ENCODE peak calls at places on chromosomes 3 and 15, in five cellular contexts. S is endothelial cell of umbilical vein, V is fibroblast of villous mesenchyme, O is kidney epithelial cell, F is uterus. J is an unnamed sample.

GRCh38 chr3:54900954-54901591 is 26.8 kb downstream of the LRTM1 start:
- DNase-seq in S (no peak), V (peak; percentile 57), O (no peak), F (no peak), J (no peak)

GRCh38 chr3:177992993-177993969 is 543.0 kb upstream of the KCNMB2 start:
- DNase-seq in S (no peak), V (peak; percentile 66), O (no peak), F (no peak), J (no peak)

GRCh38 chr3:64921666-64922065 is 233.9 kb upstream of the ADAMTS9 start:
- DNase-seq in S (no peak), V (no peak), O (no peak), F (no peak), J (no peak)

GRCh38 chr15:25762015-25762662 is 101.0 kb downstream of the ATP10A start:
- DNase-seq in S (no peak), V (no peak), O (no peak), F (no peak), J (no peak)

GRCh38 chr15:74383695-74384565 is 16.5 kb upstream of the CYP11A1 start:
- DNase-seq in S (no peak), V (no peak), O (no peak), F (no peak), J (peak; percentile 68)

GRCh38 chr3:5210926-5211325 is 23.4 kb downstream of the EDEM1 start:
- DNase-seq in S (no peak), V (no peak), O (no peak), F (no peak), J (no peak)

GRCh38 chr15:96338772-96339661 is 8.5 kb downstream of the NR2F2 start:
- DNase-seq in S (peak; percentile 72), V (no peak), O (no peak), F (no peak), J (peak; percentile 46)

GRCh38 chr15:92879949-92880725 is 20.0 kb upstream of the CHD2 start:
- DNase-seq in S (no peak), V (no peak), O (no peak), F (no peak), J (no peak)

GRCh38 chr15:50891159-50891558 is 17.3 kb upstream of the AP4E1 start:
- DNase-seq in S (no peak), V (no peak), O (no peak), F (no peak), J (no peak)

GRCh38 chr15:85615930-85616329 is 178.8 kb downstream of the KLHL25 start:
- DNase-seq in S (peak; percentile 67), V (peak; percentile 77), O (no peak), F (no peak), J (peak; percentile 81)

GRCh38 chr3:117587416-117587815 is 877.8 kb downstream of the TUSC7 start:
- DNase-seq in S (no peak), V (no peak), O (no peak), F (no peak), J (no peak)

GRCh38 chr3:184241141-184241446 is 7.7 kb downstream of the ALG3 start:
- DNase-seq in S (no peak), V (no peak), O (no peak), F (no peak), J (no peak)

GRCh38 chr15:24898715-24899278 is 56.0 kb upstream of the SNRPN start:
- DNase-seq in S (no peak), V (no peak), O (no peak), F (no peak), J (no peak)

GRCh38 chr3:171165986-171166385 is 139.5 kb upstream of the SLC2A2 start:
- DNase-seq in S (no peak), V (peak; percentile 13), O (no peak), F (no peak), J (no peak)

GRCh38 chr3:140023616-140024530 is 88.9 kb downstream of the CLSTN2 start:
- DNase-seq in S (no peak), V (no peak), O (no peak), F (peak; percentile 39), J (no peak)

GRCh38 chr3:111712294-111713180 is 117.4 kb upstream of the ZBED2 start:
- DNase-seq in S (no peak), V (no peak), O (peak; percentile 68), F (no peak), J (peak; percentile 44)

GRCh38 chr15:28936481-28936881 is 50.7 kb downstream of the APBA2 start:
- DNase-seq in S (no peak), V (no peak), O (no peak), F (no peak), J (no peak)

GRCh38 chr3:116849261-116849688 is 139.7 kb downstream of the TUSC7 start:
- DNase-seq in S (no peak), V (no peak), O (no peak), F (no peak), J (no peak)

GRCh38 chr3:111484666-111485065 is 57.3 kb upstream of the CD96 start:
- DNase-seq in S (no peak), V (peak; percentile 77), O (no peak), F (no peak), J (no peak)

GRCh38 chr3:145952541-145952940 is 208.4 kb downstream of the PLOD2 start:
- DNase-seq in S (peak; percentile 30), V (peak; percentile 43), O (peak; percentile 18), F (no peak), J (peak; percentile 97)

GRCh38 chr3:97278506-97278905 is 464.1 kb downstream of the EPHA6 start:
- DNase-seq in S (no peak), V (no peak), O (no peak), F (no peak), J (no peak)

GRCh38 chr15:41006479-41006878 is 53.2 kb downstream of the CHAC1 start:
- DNase-seq in S (no peak), V (no peak), O (no peak), F (no peak), J (no peak)

GRCh38 chr3:170768334-170768801 is 101.6 kb downstream of the RPL22L1 start:
- DNase-seq in S (no peak), V (peak; percentile 80), O (no peak), F (no peak), J (peak; percentile 24)

DNA sequence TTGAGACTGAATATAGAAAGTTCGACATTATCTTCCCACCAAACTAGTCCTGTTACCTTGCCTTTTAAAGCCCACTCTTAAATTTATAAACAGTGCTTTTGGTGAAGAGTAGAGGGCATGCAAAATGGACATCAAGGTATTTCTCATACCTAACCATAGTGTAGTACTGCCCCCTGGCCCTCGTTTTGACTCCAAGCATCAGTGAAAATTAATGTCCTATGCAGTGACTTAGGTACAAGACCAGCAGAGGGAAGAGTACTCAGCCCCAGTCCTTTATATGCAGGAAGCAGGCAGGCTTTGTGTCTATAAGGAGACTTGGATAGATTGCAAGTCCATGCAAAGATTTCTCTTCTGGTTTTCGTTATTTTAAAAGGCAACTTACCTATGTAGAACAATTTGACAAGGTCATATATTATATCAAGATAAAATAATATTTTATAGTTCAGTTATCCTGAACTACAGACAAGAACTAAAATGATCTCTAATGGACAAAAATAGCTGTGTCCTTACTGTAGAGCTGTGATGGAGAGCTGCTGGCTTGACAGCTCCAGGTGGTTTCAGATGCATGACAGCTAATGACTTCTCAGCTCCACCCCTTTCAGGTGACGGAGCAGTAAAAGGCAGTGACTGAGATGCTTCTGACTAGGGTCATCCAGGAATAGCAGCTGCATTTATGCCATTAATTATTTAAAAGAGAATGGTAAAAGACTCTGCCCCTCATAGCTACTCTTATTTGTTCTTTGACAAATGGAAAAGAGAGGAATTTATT is 646.1 kb downstream of the SQOR start:
- DNase-seq in S (peak; percentile 61), V (no peak), O (no peak), F (no peak), J (no peak)
- TF ChIP-seq CTCF in S (peak; percentile 34), V (no peak), O (peak; percentile 37), F (no peak), J (no peak)

GRCh38 chr3:99545941-99546580 is 92.3 kb upstream of the COL8A1 start:
- DNase-seq in S (peak; percentile 94), V (peak; percentile 65), O (no peak), F (no peak), J (peak; percentile 44)

GRCh38 chr3:99549220-99549619 is 89.2 kb upstream of the COL8A1 start:
- DNase-seq in S (peak; percentile 94), V (no peak), O (no peak), F (no peak), J (no peak)

GRCh38 chr3:99551520-99551919 is 86.9 kb upstream of the COL8A1 start:
- DNase-seq in S (no peak), V (no peak), O (no peak), F (no peak), J (no peak)

GRCh38 chr3:99549918-99550603 is 88.3 kb upstream of the COL8A1 start:
- DNase-seq in S (peak; percentile 84), V (peak; percentile 42), O (no peak), F (no peak), J (peak; percentile 79)

DNA sequence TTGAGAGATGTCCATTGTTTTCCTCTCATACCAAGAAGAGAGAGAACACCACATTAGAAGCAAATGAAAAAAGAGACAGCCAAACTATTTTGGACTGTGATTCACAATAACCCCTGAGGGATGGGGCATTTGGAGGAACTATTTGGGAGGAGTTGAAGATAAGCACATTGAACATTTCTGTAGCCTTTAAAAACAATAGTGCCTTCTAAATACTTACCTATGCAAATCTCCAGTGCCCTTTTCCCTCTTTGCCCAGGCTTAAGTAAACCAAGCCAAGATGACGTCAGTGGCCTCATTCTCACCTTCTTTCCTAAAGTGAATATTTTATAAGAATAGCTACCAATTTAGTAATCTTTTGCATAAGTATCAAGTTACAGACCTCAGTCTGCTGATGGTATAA is 89.7 kb upstream of the COL8A1 start:
- DNase-seq in S (peak; percentile 91), V (no peak), O (no peak), F (no peak), J (no peak)
- TF ChIP-seq CTCF in S (no peak), V (no peak), O (no peak), F (no peak), J (no peak)

DNA sequence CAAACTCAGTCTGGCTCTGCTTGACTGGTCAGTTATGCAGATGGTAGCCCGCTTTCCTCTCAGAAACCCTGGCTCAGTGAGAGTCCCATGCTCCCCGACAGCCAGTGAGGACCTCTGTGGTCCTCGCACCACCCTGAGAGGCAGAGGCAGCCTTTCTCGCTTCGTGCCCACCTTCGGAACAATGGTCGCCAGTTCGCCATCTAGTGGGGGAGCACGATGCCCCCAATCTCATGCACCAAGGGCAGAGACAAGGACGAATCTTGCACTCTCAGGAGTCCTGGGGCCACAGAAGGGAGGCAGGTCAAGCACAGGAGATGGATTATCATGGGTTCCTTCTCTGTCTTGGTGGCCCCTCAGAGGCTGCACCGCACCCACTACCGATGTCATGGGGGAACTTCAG is 75.2 kb downstream of the RHCG start:
- DNase-seq in S (no peak), V (no peak), O (no peak), F (no peak), J (no peak)
- TF ChIP-seq CTCF in S (no peak), V (no peak), O (no peak), F (no peak), J (no peak)

GRCh38 chr3:152360966-152361365 is 92.2 kb downstream of the MBNL1 start:
- DNase-seq in S (no peak), V (no peak), O (no peak), F (no peak), J (no peak)

GRCh38 chr3:152365126-152365525 is 96.4 kb downstream of the MBNL1 start:
- DNase-seq in S (no peak), V (no peak), O (no peak), F (no peak), J (no peak)

GRCh38 chr3:152362086-152362485 is 93.4 kb downstream of the MBNL1 start:
- DNase-seq in S (no peak), V (no peak), O (no peak), F (no peak), J (no peak)

GRCh38 chr3:152365766-152366593 is 97.3 kb downstream of the MBNL1 start:
- DNase-seq in S (peak; percentile 41), V (peak; percentile 59), O (no peak), F (no peak), J (peak; percentile 73)

GRCh38 chr3:152364237-152364636 is 95.5 kb downstream of the MBNL1 start:
- DNase-seq in S (no peak), V (no peak), O (no peak), F (no peak), J (no peak)
- TF ChIP-seq CTCF in S (no peak), V (no peak), O (no peak), F (no peak), J (no peak)

J was measured in fibroblast of mammary gland.